ENCODE peak calls at places on chromosomes 2 and 18, in seven cellular contexts. One of them, this sample, is unnamed.

GRCh38 chr2:45452866-45453265 is 158.2 kb downstream of the SRBD1 start:
- DNase-seq in CD4-positive, alpha-beta memory T cell: no peak
- DNase-seq in prostate gland: no peak
- DNase-seq in ascending aorta: no peak
- DNase-seq in MM.1S: no peak
- DNase-seq in IMR-90: peak; percentile 96
- DNase-seq in GM23248: peak; percentile 85
- DNase-seq in this sample: peak; percentile 67

GRCh38 chr2:83115155-83115554 is 1343.9 kb downstream of the SUCLG1 start:
- DNase-seq in MM.1S: no peak
- DNase-seq in CD4-positive, alpha-beta memory T cell: no peak
- DNase-seq in ascending aorta: no peak
- DNase-seq in prostate gland: no peak
- DNase-seq in IMR-90: no peak
- DNase-seq in GM23248: no peak
- DNase-seq in this sample: no peak

GRCh38 chr2:240364582-240364960 is 70.9 kb upstream of the GPC1 start:
- DNase-seq in IMR-90: no peak
- DNase-seq in prostate gland: no peak
- DNase-seq in ascending aorta: no peak
- DNase-seq in GM23248: no peak
- DNase-seq in CD4-positive, alpha-beta memory T cell: no peak
- DNase-seq in MM.1S: peak; percentile 32
- DNase-seq in this sample: peak; percentile 34

GRCh38 chr2:107775171-107775570 is 51.5 kb upstream of the RGPD4 start:
- DNase-seq in ascending aorta: no peak
- DNase-seq in MM.1S: no peak
- DNase-seq in prostate gland: no peak
- DNase-seq in GM23248: no peak
- DNase-seq in IMR-90: no peak
- DNase-seq in CD4-positive, alpha-beta memory T cell: no peak
- DNase-seq in this sample: no peak

GRCh38 chr2:240284503-240285259 is 144.2 kb upstream of the OTOS start:
- DNase-seq in MM.1S: no peak
- DNase-seq in prostate gland: no peak
- DNase-seq in ascending aorta: no peak
- DNase-seq in GM23248: no peak
- DNase-seq in CD4-positive, alpha-beta memory T cell: no peak
- DNase-seq in IMR-90: no peak
- DNase-seq in this sample: no peak

GRCh38 chr2:173613386-173613785 is 258.7 kb downstream of the CDCA7 start:
- DNase-seq in CD4-positive, alpha-beta memory T cell: no peak
- DNase-seq in prostate gland: no peak
- DNase-seq in MM.1S: no peak
- DNase-seq in GM23248: no peak
- DNase-seq in ascending aorta: no peak
- DNase-seq in IMR-90: no peak
- DNase-seq in this sample: no peak

GRCh38 chr18:46387426-46388131 is 269.4 kb downstream of the LOXHD1 start:
- DNase-seq in GM23248: no peak
- DNase-seq in prostate gland: peak; percentile 56
- DNase-seq in ascending aorta: no peak
- DNase-seq in IMR-90: no peak
- DNase-seq in CD4-positive, alpha-beta memory T cell: no peak
- DNase-seq in MM.1S: no peak
- DNase-seq in this sample: no peak

GRCh38 chr18:7809978-7810377 is 242.9 kb downstream of the PTPRM start:
- DNase-seq in ascending aorta: no peak
- DNase-seq in MM.1S: no peak
- DNase-seq in CD4-positive, alpha-beta memory T cell: no peak
- DNase-seq in IMR-90: no peak
- DNase-seq in GM23248: no peak
- DNase-seq in prostate gland: no peak
- DNase-seq in this sample: no peak

GRCh38 chr18:54327818-54328217 is 29.8 kb downstream of the STARD6 start:
- DNase-seq in ascending aorta: no peak
- DNase-seq in IMR-90: no peak
- DNase-seq in GM23248: no peak
- DNase-seq in prostate gland: no peak
- DNase-seq in CD4-positive, alpha-beta memory T cell: no peak
- DNase-seq in MM.1S: no peak
- DNase-seq in this sample: no peak

GRCh38 chr2:202432776-202433175 is 56.6 kb downstream of the BMPR2 start:
- DNase-seq in GM23248: no peak
- DNase-seq in prostate gland: no peak
- DNase-seq in MM.1S: no peak
- DNase-seq in IMR-90: no peak
- DNase-seq in CD4-positive, alpha-beta memory T cell: no peak
- DNase-seq in ascending aorta: no peak
- DNase-seq in this sample: no peak

GRCh38 chr2:53129851-53130250 is 637.8 kb upstream of the CHAC2 start:
- DNase-seq in IMR-90: peak; percentile 85
- DNase-seq in MM.1S: no peak
- DNase-seq in CD4-positive, alpha-beta memory T cell: no peak
- DNase-seq in prostate gland: no peak
- DNase-seq in GM23248: peak; percentile 80
- DNase-seq in ascending aorta: no peak
- DNase-seq in this sample: no peak

GRCh38 chr2:37665622-37666362 is 5.7 kb downstream of the CDC42EP3 start:
- DNase-seq in prostate gland: no peak
- DNase-seq in CD4-positive, alpha-beta memory T cell: no peak
- DNase-seq in GM23248: no peak
- DNase-seq in IMR-90: no peak
- DNase-seq in ascending aorta: no peak
- DNase-seq in MM.1S: no peak
- DNase-seq in this sample: no peak

GRCh38 chr18:79388043-79388442 is 7.7 kb upstream of the NFATC1 start:
- DNase-seq in CD4-positive, alpha-beta memory T cell: no peak
- DNase-seq in IMR-90: no peak
- DNase-seq in MM.1S: no peak
- DNase-seq in GM23248: no peak
- DNase-seq in prostate gland: no peak
- DNase-seq in ascending aorta: no peak
- DNase-seq in this sample: no peak

GRCh38 chr2:24915796-24916195 is 4.2 kb downstream of the ADCY3 start:
- DNase-seq in MM.1S: no peak
- DNase-seq in IMR-90: peak; percentile 35
- DNase-seq in CD4-positive, alpha-beta memory T cell: no peak
- DNase-seq in ascending aorta: no peak
- DNase-seq in prostate gland: no peak
- DNase-seq in GM23248: peak; percentile 41
- DNase-seq in this sample: no peak

GRCh38 chr2:28662468-28663095 is 89.0 kb upstream of the PPP1CB start:
- DNase-seq in prostate gland: no peak
- DNase-seq in IMR-90: peak; percentile 81
- DNase-seq in ascending aorta: peak; percentile 94
- DNase-seq in MM.1S: no peak
- DNase-seq in CD4-positive, alpha-beta memory T cell: no peak
- DNase-seq in GM23248: peak; percentile 73
- DNase-seq in this sample: peak; percentile 82

GRCh38 chr18:40011201-40011600 is 1943.8 kb upstream of the PIK3C3 start:
- DNase-seq in ascending aorta: no peak
- DNase-seq in CD4-positive, alpha-beta memory T cell: no peak
- DNase-seq in IMR-90: no peak
- DNase-seq in prostate gland: no peak
- DNase-seq in MM.1S: no peak
- DNase-seq in GM23248: no peak
- DNase-seq in this sample: no peak

DNA sequence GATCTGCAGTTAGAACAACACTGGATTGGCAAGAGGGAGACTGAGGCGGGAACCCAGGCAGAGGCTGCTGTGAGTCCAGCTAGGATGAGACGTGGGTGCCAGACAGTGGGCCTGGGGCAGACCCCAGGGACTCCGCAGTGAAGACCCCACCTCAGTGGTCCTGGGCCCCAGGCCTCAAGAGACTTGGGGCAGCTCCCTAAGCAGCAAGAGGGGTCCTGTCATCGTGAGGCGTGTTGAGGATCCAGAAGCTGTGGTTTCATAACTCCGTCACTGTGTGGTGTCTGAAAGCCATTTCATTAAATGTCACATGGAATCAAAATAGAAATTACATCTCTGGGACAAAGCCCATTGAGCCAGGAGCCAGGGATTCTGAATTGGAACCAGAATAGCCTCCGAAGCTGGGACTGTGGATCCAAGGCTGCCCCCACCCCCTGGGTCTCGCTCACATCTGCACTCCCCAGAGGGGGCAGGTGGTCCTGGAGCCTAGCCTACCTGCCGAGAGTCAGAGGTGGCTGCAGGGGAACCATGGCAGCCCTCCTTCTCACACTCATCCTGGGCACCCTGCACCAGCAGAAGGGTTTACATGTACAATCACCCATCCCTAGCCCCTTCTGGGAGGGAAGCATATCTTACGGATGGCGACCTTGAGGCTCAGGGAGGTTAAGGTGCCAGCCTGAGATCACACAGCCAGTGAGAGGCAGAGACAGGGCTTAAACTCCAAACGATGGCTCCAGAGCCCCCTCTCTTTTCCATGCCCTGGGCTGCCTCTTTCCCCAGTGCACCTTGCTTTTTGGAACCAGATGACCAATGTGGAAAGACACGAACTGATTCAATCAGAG is 23.2 kb downstream of the RRM2 start:
- DNase-seq in GM23248: no peak
- DNase-seq in CD4-positive, alpha-beta memory T cell: no peak
- DNase-seq in ascending aorta: no peak
- DNase-seq in prostate gland: no peak
- DNase-seq in MM.1S: no peak
- DNase-seq in IMR-90: no peak
- DNase-seq in this sample: no peak
- H3K27me3 ChIP-seq in GM23248: no peaks in the 10 kb centered on the region
- H3K27me3 ChIP-seq in CD4-positive, alpha-beta memory T cell: no peaks in the 10 kb centered on the region
- H3K27me3 ChIP-seq in ascending aorta: no peaks in the 10 kb centered on the region
- H3K27me3 ChIP-seq in prostate gland: no peaks in the 10 kb centered on the region
- H3K27me3 ChIP-seq in MM.1S: no peaks in the 10 kb centered on the region
- H3K27me3 ChIP-seq in IMR-90: no peaks in the 10 kb centered on the region
- H3K27me3 ChIP-seq in this sample: no peaks in the 10 kb centered on the region

DNA sequence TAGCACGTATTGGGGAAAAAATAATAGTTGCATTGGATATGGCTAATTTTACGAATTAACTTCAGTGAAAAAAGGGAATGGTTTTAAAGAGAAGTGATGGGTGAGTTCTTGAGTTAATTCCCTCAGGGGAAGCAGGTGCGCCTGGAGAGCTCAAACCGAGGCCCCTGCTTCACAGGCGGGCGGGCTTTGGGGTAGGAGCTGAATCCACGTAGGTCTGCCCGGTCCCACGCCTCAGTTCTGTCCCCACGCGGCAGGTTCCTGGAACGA is 44.1 kb downstream of the GORASP2 start:
- DNase-seq in CD4-positive, alpha-beta memory T cell: no peak
- DNase-seq in IMR-90: no peak
- DNase-seq in GM23248: no peak
- DNase-seq in MM.1S: no peak
- DNase-seq in ascending aorta: no peak
- DNase-seq in prostate gland: no peak
- DNase-seq in this sample: no peak
- H3K4me3 ChIP-seq in CD4-positive, alpha-beta memory T cell: no peak overlapping the region
- H3K4me3 ChIP-seq in IMR-90: peak overlapping the region; percentile 86
- H3K4me3 ChIP-seq in GM23248: peak overlapping the region; percentile 87
- H3K4me3 ChIP-seq in MM.1S: peak overlapping the region; percentile 49
- H3K4me3 ChIP-seq in ascending aorta: peak overlapping the region; percentile 92
- H3K4me3 ChIP-seq in prostate gland: peak overlapping the region; percentile 62
- H3K4me3 ChIP-seq in this sample: peak overlapping the region; percentile 77

GRCh38 chr2:120673205-120673550 is 62.5 kb upstream of the GLI2 start:
- DNase-seq in IMR-90: no peak
- DNase-seq in ascending aorta: no peak
- DNase-seq in GM23248: no peak
- DNase-seq in CD4-positive, alpha-beta memory T cell: no peak
- DNase-seq in MM.1S: no peak
- DNase-seq in prostate gland: no peak
- DNase-seq in this sample: no peak

GRCh38 chr2:120672526-120673204 is 63.0 kb upstream of the GLI2 start:
- DNase-seq in MM.1S: no peak
- DNase-seq in CD4-positive, alpha-beta memory T cell: no peak
- DNase-seq in GM23248: no peak
- DNase-seq in IMR-90: no peak
- DNase-seq in prostate gland: no peak
- DNase-seq in ascending aorta: no peak
- DNase-seq in this sample: no peak

GRCh38 chr2:120673571-120674061 is 62.1 kb upstream of the GLI2 start:
- DNase-seq in IMR-90: no peak
- DNase-seq in prostate gland: no peak
- DNase-seq in MM.1S: no peak
- DNase-seq in GM23248: no peak
- DNase-seq in ascending aorta: no peak
- DNase-seq in CD4-positive, alpha-beta memory T cell: no peak
- DNase-seq in this sample: peak; percentile 50

GRCh38 chr2:120675460-120676130 is 60.1 kb upstream of the GLI2 start:
- DNase-seq in ascending aorta: no peak
- DNase-seq in MM.1S: peak; percentile 51
- DNase-seq in GM23248: peak; percentile 77
- DNase-seq in prostate gland: peak; percentile 59
- DNase-seq in IMR-90: peak; percentile 50
- DNase-seq in CD4-positive, alpha-beta memory T cell: peak; percentile 14
- DNase-seq in this sample: peak; percentile 59

GRCh38 chr2:120674246-120675170 is 61.2 kb upstream of the GLI2 start:
- DNase-seq in IMR-90: no peak
- DNase-seq in ascending aorta: no peak
- DNase-seq in GM23248: no peak
- DNase-seq in MM.1S: no peak
- DNase-seq in CD4-positive, alpha-beta memory T cell: no peak
- DNase-seq in prostate gland: no peak
- DNase-seq in this sample: no peak
- H3K27me3 ChIP-seq in IMR-90: peaks cover 17% of the 10 kb centered on the region
- H3K27me3 ChIP-seq in ascending aorta: peaks cover 9% of the 10 kb centered on the region
- H3K27me3 ChIP-seq in GM23248: no peaks in the 10 kb centered on the region
- H3K27me3 ChIP-seq in MM.1S: peaks cover 33% of the 10 kb centered on the region
- H3K27me3 ChIP-seq in CD4-positive, alpha-beta memory T cell: no peaks in the 10 kb centered on the region
- H3K27me3 ChIP-seq in prostate gland: no peaks in the 10 kb centered on the region
- H3K27me3 ChIP-seq in this sample: no peaks in the 10 kb centered on the region

GRCh38 chr2:176093145-176093888 is 796 bp downstream of the HOXD13 start:
- DNase-seq in GM23248: peak; percentile 88
- DNase-seq in prostate gland: no peak
- DNase-seq in CD4-positive, alpha-beta memory T cell: no peak
- DNase-seq in IMR-90: no peak
- DNase-seq in MM.1S: no peak
- DNase-seq in ascending aorta: peak; percentile 46
- DNase-seq in this sample: no peak
- H3K4me3 ChIP-seq in GM23248: peak overlapping the region; percentile 77
- H3K4me3 ChIP-seq in prostate gland: peak overlapping the region; percentile 42
- H3K4me3 ChIP-seq in CD4-positive, alpha-beta memory T cell: no peak overlapping the region
- H3K4me3 ChIP-seq in IMR-90: no peak overlapping the region
- H3K4me3 ChIP-seq in MM.1S: no peak overlapping the region
- H3K4me3 ChIP-seq in ascending aorta: peak overlapping the region; percentile 47
- H3K4me3 ChIP-seq in this sample: peak overlapping the region; percentile 18